ENCODE peak calls at places on chromosomes 2 and 18, in nine cellular contexts. One of them, this sample, is unnamed.

GRCh38 chr2:27798948-27799645 is 27.6 kb downstream of the MRPL33 start:
- DNase-seq in Peyer's patch: no peak
- DNase-seq in hepatic stellate cell: peak
- DNase-seq in nephron progenitor cell: no peak
- DNase-seq in activated CD8-positive, alpha-beta memory T cell treated with anti-CD3 and anti-CD28 coated beads for 24 hours: no peak
- DNase-seq in GM13976: no peak
- DNase-seq in adipocyte: peak
- DNase-seq in CD8-positive, alpha-beta memory T cell: no peak
- DNase-seq in fibroblast of lung: peak
- DNase-seq in this sample: peak

GRCh38 chr18:9366126-9366714 is 31.6 kb downstream of the TWSG1 start:
- DNase-seq in adipocyte: peak
- DNase-seq in activated CD8-positive, alpha-beta memory T cell treated with anti-CD3 and anti-CD28 coated beads for 24 hours: no peak
- DNase-seq in nephron progenitor cell: peak
- DNase-seq in GM13976: no peak
- DNase-seq in hepatic stellate cell: no peak
- DNase-seq in Peyer's patch: peak
- DNase-seq in fibroblast of lung: peak
- DNase-seq in CD8-positive, alpha-beta memory T cell: no peak
- DNase-seq in this sample: no peak

GRCh38 chr2:68569604-68570003 is 73.8 kb upstream of the PROKR1 start:
- DNase-seq in activated CD8-positive, alpha-beta memory T cell treated with anti-CD3 and anti-CD28 coated beads for 24 hours: no peak
- DNase-seq in CD8-positive, alpha-beta memory T cell: no peak
- DNase-seq in nephron progenitor cell: no peak
- DNase-seq in hepatic stellate cell: no peak
- DNase-seq in Peyer's patch: no peak
- DNase-seq in adipocyte: no peak
- DNase-seq in fibroblast of lung: peak
- DNase-seq in GM13976: no peak
- DNase-seq in this sample: no peak

GRCh38 chr2:202104286-202104870 is 31.3 kb downstream of the KIAA2012 start:
- DNase-seq in adipocyte: peak
- DNase-seq in CD8-positive, alpha-beta memory T cell: no peak
- DNase-seq in fibroblast of lung: peak
- DNase-seq in activated CD8-positive, alpha-beta memory T cell treated with anti-CD3 and anti-CD28 coated beads for 24 hours: peak
- DNase-seq in nephron progenitor cell: peak
- DNase-seq in hepatic stellate cell: peak
- DNase-seq in Peyer's patch: peak
- DNase-seq in GM13976: peak
- DNase-seq in this sample: no peak

GRCh38 chr2:68357608-68358337 is 7.3 kb upstream of the PLEK start:
- DNase-seq in adipocyte: peak
- DNase-seq in activated CD8-positive, alpha-beta memory T cell treated with anti-CD3 and anti-CD28 coated beads for 24 hours: no peak
- DNase-seq in nephron progenitor cell: no peak
- DNase-seq in GM13976: peak
- DNase-seq in hepatic stellate cell: peak
- DNase-seq in CD8-positive, alpha-beta memory T cell: no peak
- DNase-seq in Peyer's patch: peak
- DNase-seq in fibroblast of lung: peak
- DNase-seq in this sample: no peak

GRCh38 chr2:135411646-135412045 is 119.4 kb downstream of the ZRANB3 start:
- DNase-seq in activated CD8-positive, alpha-beta memory T cell treated with anti-CD3 and anti-CD28 coated beads for 24 hours: no peak
- DNase-seq in nephron progenitor cell: no peak
- DNase-seq in hepatic stellate cell: no peak
- DNase-seq in fibroblast of lung: no peak
- DNase-seq in adipocyte: no peak
- DNase-seq in Peyer's patch: no peak
- DNase-seq in GM13976: no peak
- DNase-seq in CD8-positive, alpha-beta memory T cell: no peak
- DNase-seq in this sample: no peak

GRCh38 chr2:215528555-215528954 is 92.7 kb upstream of the FN1 start:
- DNase-seq in GM13976: no peak
- DNase-seq in CD8-positive, alpha-beta memory T cell: no peak
- DNase-seq in adipocyte: peak
- DNase-seq in Peyer's patch: no peak
- DNase-seq in hepatic stellate cell: peak
- DNase-seq in activated CD8-positive, alpha-beta memory T cell treated with anti-CD3 and anti-CD28 coated beads for 24 hours: no peak
- DNase-seq in fibroblast of lung: peak
- DNase-seq in nephron progenitor cell: no peak
- DNase-seq in this sample: peak

GRCh38 chr2:29323301-29323700 is 208.1 kb downstream of the CLIP4 start:
- DNase-seq in Peyer's patch: no peak
- DNase-seq in CD8-positive, alpha-beta memory T cell: no peak
- DNase-seq in nephron progenitor cell: no peak
- DNase-seq in fibroblast of lung: no peak
- DNase-seq in hepatic stellate cell: no peak
- DNase-seq in adipocyte: no peak
- DNase-seq in activated CD8-positive, alpha-beta memory T cell treated with anti-CD3 and anti-CD28 coated beads for 24 hours: no peak
- DNase-seq in GM13976: no peak
- DNase-seq in this sample: no peak

GRCh38 chr2:29655391-29656086 is 265.8 kb downstream of the ALK start:
- DNase-seq in Peyer's patch: no peak
- DNase-seq in adipocyte: peak
- DNase-seq in nephron progenitor cell: no peak
- DNase-seq in CD8-positive, alpha-beta memory T cell: no peak
- DNase-seq in fibroblast of lung: no peak
- DNase-seq in GM13976: no peak
- DNase-seq in activated CD8-positive, alpha-beta memory T cell treated with anti-CD3 and anti-CD28 coated beads for 24 hours: no peak
- DNase-seq in hepatic stellate cell: no peak
- DNase-seq in this sample: no peak

GRCh38 chr2:20391951-20392699 is 41.5 kb upstream of the PUM2 start:
- DNase-seq in hepatic stellate cell: no peak
- DNase-seq in CD8-positive, alpha-beta memory T cell: no peak
- DNase-seq in nephron progenitor cell: no peak
- DNase-seq in fibroblast of lung: no peak
- DNase-seq in GM13976: no peak
- DNase-seq in adipocyte: no peak
- DNase-seq in activated CD8-positive, alpha-beta memory T cell treated with anti-CD3 and anti-CD28 coated beads for 24 hours: no peak
- DNase-seq in Peyer's patch: peak
- DNase-seq in this sample: no peak

GRCh38 chr2:178920916-178921513 is 113.8 kb upstream of the TTN start:
- DNase-seq in fibroblast of lung: no peak
- DNase-seq in GM13976: no peak
- DNase-seq in hepatic stellate cell: no peak
- DNase-seq in CD8-positive, alpha-beta memory T cell: no peak
- DNase-seq in activated CD8-positive, alpha-beta memory T cell treated with anti-CD3 and anti-CD28 coated beads for 24 hours: no peak
- DNase-seq in adipocyte: no peak
- DNase-seq in nephron progenitor cell: no peak
- DNase-seq in Peyer's patch: no peak
- DNase-seq in this sample: no peak

GRCh38 chr18:45774065-45774521 is 50.1 kb downstream of the SLC14A1 start:
- DNase-seq in nephron progenitor cell: no peak
- DNase-seq in Peyer's patch: peak
- DNase-seq in GM13976: no peak
- DNase-seq in adipocyte: no peak
- DNase-seq in hepatic stellate cell: peak
- DNase-seq in fibroblast of lung: no peak
- DNase-seq in CD8-positive, alpha-beta memory T cell: no peak
- DNase-seq in activated CD8-positive, alpha-beta memory T cell treated with anti-CD3 and anti-CD28 coated beads for 24 hours: no peak
- DNase-seq in this sample: no peak

GRCh38 chr2:234521536-234521935 is 24.7 kb upstream of the ARL4C start:
- DNase-seq in CD8-positive, alpha-beta memory T cell: no peak
- DNase-seq in fibroblast of lung: no peak
- DNase-seq in hepatic stellate cell: no peak
- DNase-seq in GM13976: no peak
- DNase-seq in nephron progenitor cell: no peak
- DNase-seq in Peyer's patch: no peak
- DNase-seq in activated CD8-positive, alpha-beta memory T cell treated with anti-CD3 and anti-CD28 coated beads for 24 hours: no peak
- DNase-seq in adipocyte: no peak
- DNase-seq in this sample: no peak

GRCh38 chr2:11744631-11745394 is 1.6 kb upstream of the LPIN1 start:
- DNase-seq in fibroblast of lung: peak
- DNase-seq in GM13976: no peak
- DNase-seq in CD8-positive, alpha-beta memory T cell: no peak
- DNase-seq in activated CD8-positive, alpha-beta memory T cell treated with anti-CD3 and anti-CD28 coated beads for 24 hours: no peak
- DNase-seq in nephron progenitor cell: no peak
- DNase-seq in adipocyte: peak
- DNase-seq in Peyer's patch: no peak
- DNase-seq in hepatic stellate cell: peak
- DNase-seq in this sample: no peak

GRCh38 chr2:173079968-173080860 is 4.6 kb downstream of the MAP3K20 start:
- DNase-seq in adipocyte: peak
- DNase-seq in nephron progenitor cell: no peak
- DNase-seq in activated CD8-positive, alpha-beta memory T cell treated with anti-CD3 and anti-CD28 coated beads for 24 hours: no peak
- DNase-seq in fibroblast of lung: peak
- DNase-seq in Peyer's patch: no peak
- DNase-seq in hepatic stellate cell: peak
- DNase-seq in GM13976: no peak
- DNase-seq in CD8-positive, alpha-beta memory T cell: no peak
- DNase-seq in this sample: peak